ENCODE peak calls at places on chromosomes 11 and 22, in eight cellular contexts. K is SJSA1, Q is heart right ventricle, D is Peyer's patch, X is caudate nucleus, Z is ovary, A is H1, I is dorsolateral prefrontal cortex. B is an unnamed sample.
A peak's percentile ranks its signal among the peaks of the same experiment; 100 is the strongest.

GRCh38 chr11:120612363-120613263 is 101.1 kb downstream of the GRIK4 start:
- DNase-seq in K (no peak), Q (peak; percentile 12), D (peak; percentile 74), X (no peak), Z (no peak), A (no peak), I (no peak), B (no peak)

GRCh38 chr11:128685383-128686044 is 8.4 kb upstream of the FLI1 start:
- DNase-seq in K (no peak), Q (no peak), D (no peak), X (no peak), Z (no peak), A (no peak), I (no peak), B (no peak)

GRCh38 chr11:105719073-105719846 is 109.4 kb downstream of the GRIA4 start:
- DNase-seq in K (peak; percentile 7), Q (no peak), D (no peak), X (no peak), Z (no peak), A (no peak), I (no peak), B (peak; percentile 80)

GRCh38 chr11:119427279-119427678 is 4.3 kb upstream of the THY1 start:
- DNase-seq in K (no peak), Q (no peak), D (no peak), X (no peak), Z (no peak), A (no peak), I (no peak), B (no peak)

GRCh38 chr11:111840143-111840542 is 31.2 kb downstream of the ALG9 start:
- DNase-seq in K (no peak), Q (no peak), D (no peak), X (no peak), Z (no peak), A (no peak), I (no peak), B (no peak)

GRCh38 chr11:45664376-45665205 is 831 bp downstream of the CHST1 start:
- DNase-seq in K (no peak), Q (no peak), D (no peak), X (no peak), Z (peak; percentile 49), A (no peak), I (no peak), B (peak; percentile 38)

GRCh38 chr11:12411806-12412727 is 34.7 kb downstream of the PARVA start:
- DNase-seq in K (peak; percentile 88), Q (peak; percentile 78), D (peak; percentile 69), X (no peak), Z (peak; percentile 80), A (peak; percentile 68), I (no peak), B (peak; percentile 89)

GRCh38 chr11:65355013-65355775 is 643 bp downstream of the TIGD3 start:
- DNase-seq in K (no peak), Q (peak; percentile 31), D (peak; percentile 82), X (no peak), Z (peak; percentile 60), A (no peak), I (no peak), B (no peak)

GRCh38 chr22:29002603-29003002 is 59.0 kb downstream of the C22orf31 start:
- DNase-seq in K (no peak), Q (peak; percentile 14), D (no peak), X (no peak), Z (no peak), A (no peak), I (no peak), B (no peak)

GRCh38 chr11:86081465-86081864 is 12.6 kb upstream of the PICALM start:
- DNase-seq in K (no peak), Q (no peak), D (peak; percentile 68), X (no peak), Z (no peak), A (no peak), I (no peak), B (no peak)

GRCh38 chr11:79414644-79415317 is 26.0 kb downstream of the TENM4 start:
- DNase-seq in K (no peak), Q (no peak), D (no peak), X (no peak), Z (peak; percentile 74), A (no peak), I (no peak), B (no peak)

GRCh38 chr22:38034278-38034882 is 22.8 kb upstream of the PICK1 start:
- DNase-seq in K (peak; percentile 63), Q (peak; percentile 74), D (no peak), X (peak; percentile 85), Z (peak; percentile 77), A (peak; percentile 56), I (peak; percentile 91), B (peak; percentile 76)

GRCh38 chr22:37951305-37951704 is 2.1 kb downstream of the C22orf23 start:
- DNase-seq in K (no peak), Q (no peak), D (no peak), X (no peak), Z (no peak), A (no peak), I (no peak), B (peak; percentile 36)

GRCh38 chr11:11427185-11427944 is 74.3 kb upstream of the CSNK2A3 start:
- DNase-seq in K (no peak), Q (no peak), D (no peak), X (no peak), Z (no peak), A (no peak), I (no peak), B (no peak)

GRCh38 chr11:5304046-5304445 is 2.3 kb upstream of the OR51B4 start:
- DNase-seq in K (no peak), Q (no peak), D (no peak), X (no peak), Z (no peak), A (no peak), I (no peak), B (no peak)

DNA sequence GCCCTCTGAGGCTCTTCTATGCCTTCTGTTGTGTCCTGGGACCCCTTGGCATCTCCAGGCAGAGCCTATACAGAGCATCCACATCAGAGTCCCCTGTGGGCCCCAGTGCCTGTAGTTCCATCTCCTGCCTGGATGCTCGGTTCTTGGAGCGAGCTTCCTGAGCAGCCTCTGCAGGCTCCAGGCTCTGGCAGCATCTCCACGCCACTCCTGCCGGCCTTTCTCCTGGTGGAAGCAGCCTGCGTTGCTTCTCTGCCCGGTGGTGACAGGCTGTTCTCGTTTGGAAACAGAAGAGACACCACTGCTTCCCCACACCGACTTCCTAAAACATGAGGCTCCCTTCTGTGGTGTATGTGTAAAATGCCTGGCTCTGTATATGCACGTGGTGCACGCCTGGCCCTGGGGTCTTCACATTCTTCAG is 52.8 kb downstream of the BCR start:
- DNase-seq in K (no peak), Q (no peak), D (no peak), X (no peak), Z (no peak), A (no peak), I (no peak), B (no peak)
- H3K27ac ChIP-seq in K (no peak overlapping the region), Q (no peak overlapping the region), D (no peak overlapping the region), X (no peak overlapping the region), Z (no peak overlapping the region), A (no peak overlapping the region), I (peak overlapping the region; percentile 29), B (no peak overlapping the region)

GRCh38 chr22:23387827-23388491 is 192.1 kb downstream of the IGLL1 start:
- DNase-seq in K (no peak), Q (no peak), D (no peak), X (no peak), Z (no peak), A (no peak), I (no peak), B (no peak)
- H3K27ac ChIP-seq in K (no peak overlapping the region), Q (no peak overlapping the region), D (no peak overlapping the region), X (no peak overlapping the region), Z (no peak overlapping the region), A (no peak overlapping the region), I (no peak overlapping the region), B (no peak overlapping the region)

GRCh38 chr11:58928691-58929090 is 10.6 kb upstream of the GLYATL1 start:
- DNase-seq in K (no peak), Q (no peak), D (no peak), X (no peak), Z (no peak), A (no peak), I (no peak), B (no peak)

GRCh38 chr11:58926251-58926650 is 13.0 kb upstream of the GLYATL1 start:
- DNase-seq in K (no peak), Q (no peak), D (no peak), X (no peak), Z (no peak), A (no peak), I (no peak), B (no peak)

GRCh38 chr11:58928082-58928574 is 11.2 kb upstream of the GLYATL1 start:
- DNase-seq in K (no peak), Q (no peak), D (no peak), X (no peak), Z (no peak), A (no peak), I (no peak), B (no peak)

GRCh38 chr11:58926695-58927094 is 12.6 kb upstream of the GLYATL1 start:
- DNase-seq in K (no peak), Q (no peak), D (no peak), X (no peak), Z (no peak), A (no peak), I (no peak), B (no peak)

GRCh38 chr11:58927393-58928081 is 11.8 kb upstream of the GLYATL1 start:
- DNase-seq in K (no peak), Q (no peak), D (peak; percentile 53), X (no peak), Z (no peak), A (peak; percentile 95), I (no peak), B (peak; percentile 77)
- H3K27ac ChIP-seq in K (no peak overlapping the region), Q (no peak overlapping the region), D (no peak overlapping the region), X (no peak overlapping the region), Z (no peak overlapping the region), A (peak overlapping the region; percentile 57), I (no peak overlapping the region), B (no peak overlapping the region)

GRCh38 chr11:71109186-71109585 is 143.2 kb downstream of the SHANK2 start:
- DNase-seq in K (no peak), Q (no peak), D (no peak), X (no peak), Z (no peak), A (no peak), I (no peak), B (no peak)

GRCh38 chr11:71109586-71109985 is 142.8 kb downstream of the SHANK2 start:
- DNase-seq in K (no peak), Q (no peak), D (no peak), X (no peak), Z (no peak), A (no peak), I (no peak), B (no peak)

GRCh38 chr11:71108013-71108865 is 144.1 kb downstream of the SHANK2 start:
- DNase-seq in K (no peak), Q (no peak), D (no peak), X (no peak), Z (no peak), A (no peak), I (no peak), B (no peak)

GRCh38 chr11:71103266-71103665 is 149.1 kb downstream of the SHANK2 start:
- DNase-seq in K (no peak), Q (no peak), D (no peak), X (no peak), Z (no peak), A (no peak), I (no peak), B (no peak)

GRCh38 chr11:71106671-71107070 is 145.7 kb downstream of the SHANK2 start:
- DNase-seq in K (no peak), Q (no peak), D (no peak), X (no peak), Z (no peak), A (no peak), I (no peak), B (no peak)
- H3K27ac ChIP-seq in K (no peak overlapping the region), Q (no peak overlapping the region), D (no peak overlapping the region), X (no peak overlapping the region), Z (no peak overlapping the region), A (no peak overlapping the region), I (no peak overlapping the region), B (no peak overlapping the region)

B was measured in A673.